ENCODE peak calls at places on chromosomes 6 and 20, in six cellular contexts. V, H, L, Z, G and W are unnamed samples.

GRCh38 chr6:106522557-106522956 is 106.7 kb downstream of the RTN4IP1 start:
- DNase-seq in V (no peak), H (no peak), L (no peak), Z (no peak), G (no peak), W (no peak)

GRCh38 chr20:25276533-25277050 is 28.7 kb downstream of the PYGB start:
- DNase-seq in V (no peak), H (no peak), L (no peak), Z (no peak), G (no peak), W (no peak)

GRCh38 chr6:96721227-96721626 is 116.0 kb downstream of the GPR63 start:
- DNase-seq in V (no peak), H (no peak), L (no peak), Z (no peak), G (no peak), W (no peak)

GRCh38 chr6:131966443-131966842 is 15.3 kb upstream of the CCN2 start:
- DNase-seq in V (no peak), H (no peak), L (no peak), Z (no peak), G (no peak), W (no peak)

GRCh38 chr20:64234291-64234791 is 21.2 kb upstream of the PCMTD2 start:
- DNase-seq in V (no peak), H (no peak), L (no peak), Z (peak; percentile 26), G (no peak), W (no peak)

GRCh38 chr20:46202758-46203509 is 84.8 kb downstream of the CD40 start:
- DNase-seq in V (no peak), H (no peak), L (no peak), Z (peak; percentile 74), G (no peak), W (no peak)

GRCh38 chr6:169665289-169665688 is 36.5 kb downstream of the WDR27 start:
- DNase-seq in V (no peak), H (no peak), L (no peak), Z (no peak), G (no peak), W (no peak)

GRCh38 chr6:46129634-46130505 is at the start of gene ENPP4:
- DNase-seq in V (peak; percentile 91), H (peak; percentile 96), L (peak; percentile 91), Z (peak; percentile 90), G (peak; percentile 88), W (peak; percentile 73)

GRCh38 chr6:112224088-112224487 is 30.3 kb downstream of the LAMA4 start:
- DNase-seq in V (no peak), H (no peak), L (no peak), Z (no peak), G (no peak), W (no peak)